ENCODE peak calls at places on chromosomes 16 and 17, in five cellular contexts. E is IMR-90, U is uterus, F is fibroblast of lung, R is body of pancreas. J is an unnamed sample.

GRCh38 chr17:28717578-28718316 is at the start of gene RAB34:
- DNase-seq in E (peak; percentile 89), U (peak; percentile 87), F (peak; percentile 92), R (peak; percentile 40), J (peak; percentile 61)

GRCh38 chr17:71548540-71549190 is 572.2 kb upstream of the SOX9 start:
- DNase-seq in E (peak; percentile 11), U (no peak), F (no peak), R (no peak), J (peak; percentile 51)

GRCh38 chr17:6512552-6512951 is 43.8 kb downstream of the PITPNM3 start:
- DNase-seq in E (peak; percentile 13), U (no peak), F (no peak), R (no peak), J (no peak)

GRCh38 chr16:84560269-84560668 is 55.8 kb upstream of the MEAK7 start:
- DNase-seq in E (no peak), U (no peak), F (no peak), R (no peak), J (no peak)

GRCh38 chr16:25092489-25092888 is 19.1 kb upstream of the LCMT1 start:
- DNase-seq in E (no peak), U (no peak), F (no peak), R (no peak), J (no peak)

GRCh38 chr17:32007463-32008298 is 498 bp downstream of the LRRC37B start:
- DNase-seq in E (peak; percentile 19), U (peak; percentile 27), F (peak; percentile 24), R (peak; percentile 43), J (peak; percentile 20)

GRCh38 chr16:83887088-83887487 is 11.8 kb upstream of the MLYCD start:
- DNase-seq in E (no peak), U (no peak), F (peak; percentile 23), R (peak; percentile 61), J (peak; percentile 16)

GRCh38 chr16:14538604-14539003 is 91.5 kb downstream of the PARN start:
- DNase-seq in E (no peak), U (no peak), F (no peak), R (no peak), J (no peak)

GRCh38 chr16:49639739-49640388 is 216.0 kb downstream of the ZNF423 start:
- DNase-seq in E (peak; percentile 77), U (peak; percentile 59), F (peak; percentile 92), R (no peak), J (no peak)

GRCh38 chr16:30609002-30609927 is 924 bp downstream of the ZNF689 start:
- DNase-seq in E (peak; percentile 23), U (peak; percentile 58), F (peak; percentile 42), R (peak; percentile 61), J (peak; percentile 15)

GRCh38 chr17:75487351-75488070 is 27.8 kb downstream of the CASKIN2 start:
- DNase-seq in E (no peak), U (no peak), F (no peak), R (no peak), J (no peak)

GRCh38 chr17:56976941-56977570 is 875 bp upstream of the SCPEP1 start:
- DNase-seq in E (no peak), U (no peak), F (no peak), R (no peak), J (no peak)

GRCh38 chr17:82231562-82232321 is 2.9 kb downstream of the SLC16A3 start:
- DNase-seq in E (peak; percentile 40), U (peak; percentile 89), F (peak; percentile 76), R (peak; percentile 58), J (no peak)

GRCh38 chr16:56515665-56516064 is 4.2 kb downstream of the BBS2 start:
- DNase-seq in E (no peak), U (no peak), F (no peak), R (no peak), J (no peak)

GRCh38 chr16:67726106-67727034 is 7.3 kb upstream of the GFOD2 start:
- DNase-seq in E (peak; percentile 4), U (no peak), F (no peak), R (no peak), J (no peak)

GRCh38 chr16:53055603-53056527 is 1.1 kb downstream of the CHD9 start:
- DNase-seq in E (peak; percentile 72), U (peak; percentile 43), F (peak; percentile 82), R (no peak), J (no peak)

GRCh38 chr16:53054670-53055485 is at the start of gene CHD9:
- DNase-seq in E (peak; percentile 80), U (peak; percentile 82), F (peak; percentile 87), R (peak; percentile 90), J (peak; percentile 52)

GRCh38 chr16:53058441-53058840 is 3.6 kb downstream of the CHD9 start:
- DNase-seq in E (no peak), U (no peak), F (no peak), R (no peak), J (no peak)

GRCh38 chr16:53057658-53058057 is 2.9 kb downstream of the CHD9 start:
- DNase-seq in E (no peak), U (no peak), F (no peak), R (no peak), J (no peak)

DNA sequence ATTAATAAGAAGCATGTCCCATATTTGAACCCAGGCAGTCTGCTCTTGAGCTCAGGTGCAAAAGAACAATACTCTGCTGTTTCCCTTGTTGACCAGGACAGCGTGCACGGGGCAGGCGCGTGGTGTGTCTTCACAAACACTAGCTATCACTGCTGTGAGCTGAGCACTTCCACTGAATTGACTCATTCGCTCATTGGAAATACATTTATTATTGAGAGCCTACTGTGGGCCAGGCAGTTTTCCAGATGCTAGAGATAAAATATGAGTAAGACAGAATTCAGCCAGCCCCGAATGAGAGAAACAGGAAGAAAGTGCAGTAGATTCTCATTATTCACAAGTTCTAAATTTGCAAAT is 1.7 kb downstream of the CHD9 start:
- DNase-seq in E (peak; percentile 66), U (no peak), F (peak; percentile 42), R (no peak), J (no peak)
- H3K4me3 ChIP-seq in E (no peak overlapping the region), U (no peak overlapping the region), F (no peak overlapping the region), R (no peak overlapping the region), J (no peak overlapping the region)

DNA sequence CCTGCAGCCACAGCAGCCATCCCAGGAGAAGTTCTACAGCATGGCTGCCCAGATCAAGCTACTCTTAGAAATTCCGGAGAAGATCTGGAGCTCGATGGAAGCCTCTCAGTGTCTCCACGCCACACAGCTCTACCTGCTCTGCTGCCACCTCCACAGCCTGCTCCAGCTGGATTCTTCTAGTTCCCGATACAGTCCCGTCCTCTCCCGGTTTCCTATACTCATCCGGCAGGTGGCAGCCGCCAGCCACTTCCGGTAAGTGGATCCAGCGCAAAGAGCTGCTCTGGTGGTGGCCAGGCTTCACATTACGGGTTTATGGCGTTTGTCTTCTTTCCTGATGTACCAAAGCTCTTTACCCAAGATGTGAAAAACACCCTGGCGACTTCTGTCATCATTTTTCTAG is 3.6 kb downstream of the COG1 start:
- DNase-seq in E (no peak), U (no peak), F (peak; percentile 38), R (peak; percentile 78), J (no peak)
- TF ChIP-seq CTCF in E (peak; percentile 20), U (no peak), F (peak; percentile 41), R (peak; percentile 50), J (peak; percentile 48)

DNA sequence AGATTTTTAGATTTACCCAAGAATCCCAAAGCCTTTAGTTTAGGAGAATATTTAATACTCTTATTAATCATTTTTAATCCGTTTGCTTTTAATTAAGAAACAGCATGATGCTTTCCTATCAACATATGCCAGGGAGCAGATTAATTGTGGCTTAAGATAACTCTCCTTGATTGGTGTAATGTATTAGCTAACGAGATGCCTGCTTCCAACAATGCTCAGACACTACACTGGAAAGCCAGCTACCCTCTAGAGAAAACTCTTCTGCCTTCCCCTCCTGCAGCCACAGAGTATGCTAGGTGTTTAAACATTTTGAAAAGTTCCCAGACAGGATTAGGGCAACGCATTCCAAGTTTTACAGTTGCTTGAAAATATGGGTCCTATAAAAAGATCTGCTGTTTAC is 142.2 kb downstream of the AATF start:
- DNase-seq in E (no peak), U (no peak), F (no peak), R (no peak), J (no peak)
- H3K36me3 ChIP-seq in E (peaks cover 22% of the 10 kb centered on the region), U (no peaks in the 10 kb centered on the region), F (peaks cover 26% of the 10 kb centered on the region), R (peaks cover 8% of the 10 kb centered on the region), J (peaks cover 23% of the 10 kb centered on the region)

DNA sequence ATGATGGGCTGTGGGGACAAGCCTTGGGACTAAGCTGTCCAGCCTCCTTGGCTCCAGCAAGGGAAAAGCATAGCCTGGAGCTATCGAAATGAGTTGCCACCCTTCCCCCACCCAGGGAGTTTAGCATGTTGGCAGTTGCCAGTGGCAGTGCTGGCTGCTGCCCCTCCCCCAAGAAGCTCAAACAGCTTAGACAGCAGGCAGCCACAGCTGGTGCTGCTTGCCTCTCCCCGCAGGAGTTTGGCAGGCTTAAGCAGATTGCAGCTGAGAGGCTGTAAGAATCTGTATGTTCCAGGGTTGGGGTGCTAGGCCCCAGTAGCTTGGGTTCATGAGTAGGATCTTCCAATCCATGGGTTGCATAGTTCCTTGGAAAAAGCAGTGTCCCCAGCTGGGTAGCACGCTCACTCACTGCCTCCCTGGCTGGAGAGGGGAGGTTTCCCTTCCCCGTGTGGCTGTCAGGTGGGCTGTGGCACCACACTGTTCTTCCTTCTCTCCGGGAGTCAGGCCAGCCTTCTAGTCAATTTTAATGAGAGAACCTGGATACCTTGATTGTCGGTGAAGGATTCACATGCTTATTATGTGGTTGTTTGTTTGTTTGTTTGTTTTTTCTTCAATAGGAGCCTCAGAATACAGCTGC is 506.1 kb downstream of the CDH11 start:
- DNase-seq in E (peak; percentile 1), U (no peak), F (peak; percentile 50), R (peak; percentile 26), J (no peak)
- H3K4me3 ChIP-seq in E (no peak overlapping the region), U (no peak overlapping the region), F (no peak overlapping the region), R (no peak overlapping the region), J (no peak overlapping the region)

GRCh38 chr16:22979038-22979437 is 165.1 kb downstream of the HS3ST2 start:
- DNase-seq in E (no peak), U (no peak), F (no peak), R (no peak), J (no peak)

GRCh38 chr16:22971346-22971924 is 157.5 kb downstream of the HS3ST2 start:
- DNase-seq in E (no peak), U (no peak), F (no peak), R (no peak), J (no peak)

GRCh38 chr16:22973451-22973991 is 159.6 kb downstream of the HS3ST2 start:
- DNase-seq in E (no peak), U (no peak), F (no peak), R (no peak), J (no peak)

DNA sequence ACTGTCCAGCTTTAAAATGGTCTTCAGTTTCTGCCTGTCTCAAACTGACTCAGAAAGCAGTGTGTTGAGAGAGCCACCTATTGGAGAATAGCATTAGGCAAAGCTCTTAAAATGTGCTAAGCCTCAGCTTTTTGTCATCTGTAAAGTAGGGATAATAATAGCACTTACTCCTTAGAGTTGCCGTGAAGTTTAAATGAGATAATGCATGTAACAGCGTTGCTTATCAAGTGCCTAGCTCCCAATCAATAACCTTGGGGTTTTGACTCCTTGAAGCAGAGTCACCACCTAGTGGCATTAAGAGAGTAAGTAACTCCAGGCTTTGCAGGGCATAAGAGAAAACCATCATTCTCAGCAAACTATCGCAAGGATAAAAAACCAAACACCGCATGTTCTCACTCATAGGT is 163.3 kb downstream of the HS3ST2 start:
- DNase-seq in E (no peak), U (no peak), F (no peak), R (no peak), J (peak; percentile 26)
- TF ChIP-seq CTCF in E (peak; percentile 7), U (no peak), F (no peak), R (no peak), J (peak; percentile 39)